ENCODE peak calls at places on chromosomes 4 and X, in six cellular contexts. C, U, I, Q, W and H are unnamed samples.

GRCh38 chr4:184000457-184001395 is 95.6 kb downstream of the STOX2 start:
- DNase-seq in C (no peak), U (no peak), I (no peak), Q (no peak), W (peak; percentile 53), H (no peak)

GRCh38 chr4:91596683-91597082 is 707.1 kb upstream of the GRID2 start:
- DNase-seq in C (no peak), U (no peak), I (no peak), Q (no peak), W (peak; percentile 15), H (no peak)

GRCh38 chr4:5638976-5639375 is 69.4 kb downstream of the EVC2 start:
- DNase-seq in C (no peak), U (no peak), I (no peak), Q (no peak), W (no peak), H (no peak)

GRCh38 chrX:124307253-124307907 is 25.1 kb upstream of the TEX13D start:
- DNase-seq in C (no peak), U (no peak), I (no peak), Q (no peak), W (no peak), H (no peak)

GRCh38 chr4:48241731-48242130 is 27.9 kb downstream of the TEC start:
- DNase-seq in C (no peak), U (no peak), I (no peak), Q (no peak), W (no peak), H (no peak)

GRCh38 chr4:157957905-157958304 is 214.9 kb downstream of the GASK1B start:
- DNase-seq in C (no peak), U (no peak), I (no peak), Q (no peak), W (no peak), H (no peak)

GRCh38 chrX:1727531-1728027 is 112.7 kb downstream of the ASMT start:
- DNase-seq in C (no peak), U (no peak), I (peak; percentile 46), Q (no peak), W (peak; percentile 85), H (peak; percentile 72)

GRCh38 chr4:79241846-79242245 is 84.0 kb downstream of the NAA11 start:
- DNase-seq in C (no peak), U (no peak), I (peak; percentile 2), Q (no peak), W (peak; percentile 53), H (no peak)

GRCh38 chr4:74449571-74450297 is 4.8 kb downstream of the AREG start:
- DNase-seq in C (no peak), U (no peak), I (no peak), Q (no peak), W (no peak), H (peak; percentile 58)

GRCh38 chr4:116603096-116603495 is 482.3 kb downstream of the TRAM1L1 start:
- DNase-seq in C (no peak), U (no peak), I (peak; percentile 10), Q (no peak), W (no peak), H (no peak)

GRCh38 chr4:184695178-184695896 is 38.6 kb downstream of the CENPU start:
- DNase-seq in C (no peak), U (no peak), I (no peak), Q (no peak), W (no peak), H (peak; percentile 62)

GRCh38 chr4:168674077-168674747 is 177.4 kb downstream of the PALLD start:
- DNase-seq in C (no peak), U (no peak), I (no peak), Q (no peak), W (no peak), H (no peak)

GRCh38 chr4:148203056-148203898 is 238.9 kb downstream of the NR3C2 start:
- DNase-seq in C (peak; percentile 69), U (no peak), I (no peak), Q (no peak), W (peak; percentile 67), H (no peak)

GRCh38 chr4:15336410-15337184 is 91.2 kb upstream of the C1QTNF7 start:
- DNase-seq in C (no peak), U (no peak), I (no peak), Q (no peak), W (peak; percentile 12), H (peak; percentile 11)

GRCh38 chrX:153968754-153969124 is 2.9 kb downstream of the HCFC1 start:
- DNase-seq in C (no peak), U (no peak), I (no peak), Q (peak; percentile 46), W (peak; percentile 22), H (no peak)

GRCh38 chr4:13985824-13986223 is 358.3 kb upstream of the BOD1L1 start:
- DNase-seq in C (no peak), U (no peak), I (no peak), Q (no peak), W (no peak), H (no peak)

GRCh38 chrX:151852294-151852693 is 60.4 kb upstream of the MAGEA4 start:
- DNase-seq in C (no peak), U (no peak), I (no peak), Q (no peak), W (no peak), H (no peak)

GRCh38 chr4:54473077-54473545 is 184.6 kb upstream of the KIT start:
- DNase-seq in C (no peak), U (no peak), I (no peak), Q (no peak), W (peak; percentile 10), H (no peak)

GRCh38 chr4:159366966-159367365 is 264.1 kb downstream of the RAPGEF2 start:
- DNase-seq in C (no peak), U (no peak), I (no peak), Q (no peak), W (no peak), H (peak; percentile 13)

GRCh38 chr4:176981551-176981950 is 188.8 kb upstream of the VEGFC start:
- DNase-seq in C (no peak), U (no peak), I (no peak), Q (no peak), W (no peak), H (no peak)

GRCh38 chr4:141654098-141654497 is 17.7 kb downstream of the IL15 start:
- DNase-seq in C (peak; percentile 19), U (no peak), I (no peak), Q (peak; percentile 28), W (peak; percentile 78), H (no peak)

GRCh38 chr4:186934841-186935443 is 211.3 kb upstream of the FAT1 start:
- DNase-seq in C (no peak), U (no peak), I (no peak), Q (no peak), W (no peak), H (no peak)

GRCh38 chrX:24026403-24026801 is 584 bp downstream of the KLHL15 start:
- DNase-seq in C (no peak), U (no peak), I (no peak), Q (no peak), W (peak; percentile 21), H (peak; percentile 13)

GRCh38 chrX:36462142-36462541 is 542.6 kb downstream of the CFAP47 start:
- DNase-seq in C (no peak), U (no peak), I (no peak), Q (no peak), W (peak; percentile 45), H (no peak)

GRCh38 chr4:20723463-20723862 is 23.2 kb downstream of the PACRGL start:
- DNase-seq in C (no peak), U (no peak), I (no peak), Q (no peak), W (no peak), H (no peak)

GRCh38 chr4:171639540-171639939 is 173.7 kb upstream of the GALNTL6 start:
- DNase-seq in C (no peak), U (no peak), I (no peak), Q (no peak), W (no peak), H (no peak)

GRCh38 chrX:790780-791360 is 160.3 kb downstream of the SHOX start:
- DNase-seq in C (no peak), U (no peak), I (no peak), Q (no peak), W (peak; percentile 33), H (no peak)

GRCh38 chr4:83179205-83179604 is 64.7 kb upstream of the PLAC8 start:
- DNase-seq in C (no peak), U (no peak), I (no peak), Q (no peak), W (no peak), H (no peak)

GRCh38 chr4:145709843-145710242 is 29.9 kb downstream of the C4orf51 start:
- DNase-seq in C (no peak), U (no peak), I (no peak), Q (no peak), W (no peak), H (peak; percentile 74)
- TF ChIP-seq CTCF in C (no peak), U (no peak), I (no peak), Q (no peak), W (no peak), H (no peak)

GRCh38 chrX:14032383-14032782 is 2.7 kb upstream of the GEMIN8 start:
- DNase-seq in C (peak; percentile 57), U (no peak), I (no peak), Q (peak; percentile 52), W (peak; percentile 73), H (no peak)
- H3K27ac ChIP-seq in C (peak overlapping the region; percentile 36), U (no peak overlapping the region), I (no peak overlapping the region), Q (no peak overlapping the region), W (no peak overlapping the region), H (no peak overlapping the region)

GRCh38 chrX:112043997-112044396 is 38.6 kb downstream of the TRPC5 start:
- DNase-seq in C (no peak), U (no peak), I (peak; percentile 12), Q (no peak), W (peak; percentile 41), H (no peak)
- TF ChIP-seq CTCF in C (peak; percentile 31), U (no peak), I (peak; percentile 30), Q (no peak), W (peak; percentile 53), H (no peak)

GRCh38 chr4:118730683-118731082 is 45.5 kb downstream of the METTL14 start:
- DNase-seq in C (no peak), U (no peak), I (no peak), Q (no peak), W (no peak), H (no peak)
- H3K27ac ChIP-seq in C (no peak overlapping the region), U (no peak overlapping the region), I (no peak overlapping the region), Q (no peak overlapping the region), W (no peak overlapping the region), H (no peak overlapping the region)

DNA sequence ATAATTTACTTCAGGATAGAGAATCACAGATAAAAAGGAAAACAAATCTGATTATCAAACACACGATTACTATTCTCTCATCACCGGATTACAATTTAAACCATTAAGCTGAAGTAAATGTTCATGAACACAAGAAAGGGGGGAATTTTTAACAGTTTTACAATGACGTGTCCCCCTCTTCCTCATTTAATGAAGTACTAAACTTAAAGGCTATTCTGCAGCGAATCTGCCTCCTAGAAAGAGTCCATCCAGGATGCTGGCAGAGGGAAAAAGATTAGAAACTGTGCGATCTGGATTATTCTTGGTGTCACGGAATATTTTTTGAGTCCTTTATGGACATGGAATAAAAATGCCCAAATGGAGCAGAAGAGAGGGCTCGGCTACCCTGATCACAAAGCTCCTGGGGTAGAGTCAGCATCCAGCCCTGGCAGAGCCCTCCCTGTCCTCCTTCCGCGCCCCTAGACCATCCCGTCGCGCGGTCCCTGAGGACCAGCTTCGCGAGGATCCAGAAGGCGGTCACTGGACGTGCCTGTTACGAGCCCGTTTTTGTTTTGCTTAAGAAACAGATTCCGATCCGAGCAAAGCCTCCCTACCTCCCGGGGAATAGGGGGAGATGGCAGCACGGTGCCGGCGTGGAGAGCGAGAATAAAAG is 1.2 kb downstream of the ELF2 start:
- DNase-seq in C (no peak), U (no peak), I (peak; percentile 22), Q (no peak), W (no peak), H (no peak)
- TF ChIP-seq CTCF in C (peak; percentile 18), U (no peak), I (no peak), Q (no peak), W (no peak), H (no peak)